ENCODE peak calls at places on chromosomes 7 and 10, in ten cellular contexts. G, B, Q, K, H, S, Z, D, F and I are unnamed samples.

GRCh38 chr7:468681-469590 is 50.7 kb downstream of the PDGFA start:
- DNase-seq in G (no peak), B (no peak), Q (peak; percentile 65), K (no peak), H (no peak), S (peak; percentile 63), Z (no peak), D (no peak), F (peak; percentile 57), I (no peak)

GRCh38 chr7:97004931-97005763 is at the start of gene DLX6:
- DNase-seq in G (peak; percentile 87), B (no peak), Q (peak; percentile 78), K (no peak), H (peak; percentile 94), S (peak; percentile 18), Z (peak; percentile 91), D (no peak), F (no peak), I (no peak)

GRCh38 chr10:49298990-49299815 is at the start of gene C10orf71:
- DNase-seq in G (no peak), B (no peak), Q (peak; percentile 57), K (no peak), H (no peak), S (no peak), Z (no peak), D (no peak), F (no peak), I (no peak)

GRCh38 chr7:150945853-150946825 is 32.0 kb downstream of the KCNH2 start:
- DNase-seq in G (peak; percentile 17), B (no peak), Q (peak; percentile 95), K (no peak), H (no peak), S (peak; percentile 62), Z (no peak), D (no peak), F (peak; percentile 65), I (no peak)

GRCh38 chr10:103911021-103911459 is 6.9 kb downstream of the STN1 start:
- DNase-seq in G (no peak), B (peak; percentile 27), Q (no peak), K (no peak), H (no peak), S (no peak), Z (no peak), D (no peak), F (no peak), I (no peak)

GRCh38 chr10:114631678-114632417 is 26.2 kb downstream of the ABLIM1 start:
- DNase-seq in G (peak; percentile 85), B (peak; percentile 6), Q (peak; percentile 67), K (no peak), H (peak; percentile 33), S (peak; percentile 45), Z (peak; percentile 61), D (peak; percentile 49), F (no peak), I (no peak)

GRCh38 chr10:34249634-34250033 is 565.5 kb downstream of the PARD3 start:
- DNase-seq in G (no peak), B (no peak), Q (no peak), K (no peak), H (peak; percentile 11), S (no peak), Z (peak; percentile 26), D (no peak), F (no peak), I (no peak)

GRCh38 chr7:133783276-133783675 is 343.9 kb upstream of the LRGUK start:
- DNase-seq in G (no peak), B (no peak), Q (no peak), K (no peak), H (no peak), S (no peak), Z (no peak), D (no peak), F (no peak), I (no peak)

GRCh38 chr7:129781128-129781855 is 169.8 kb downstream of the NRF1 start:
- DNase-seq in G (no peak), B (no peak), Q (no peak), K (no peak), H (peak; percentile 79), S (no peak), Z (no peak), D (no peak), F (peak; percentile 62), I (no peak)

GRCh38 chr7:1999278-1999984 is 233.3 kb downstream of the MAD1L1 start:
- DNase-seq in G (no peak), B (no peak), Q (no peak), K (no peak), H (no peak), S (no peak), Z (no peak), D (no peak), F (no peak), I (no peak)

GRCh38 chr10:45294681-45295080 is 20.7 kb downstream of the OR13A1 start:
- DNase-seq in G (no peak), B (no peak), Q (no peak), K (no peak), H (no peak), S (no peak), Z (no peak), D (no peak), F (no peak), I (no peak)

GRCh38 chr10:62231371-62231770 is 37.3 kb downstream of the RTKN2 start:
- DNase-seq in G (no peak), B (no peak), Q (no peak), K (no peak), H (no peak), S (peak; percentile 94), Z (peak; percentile 82), D (no peak), F (no peak), I (no peak)

GRCh38 chr10:73908853-73909611 is 1.9 kb upstream of the PLAU start:
- DNase-seq in G (peak; percentile 68), B (no peak), Q (peak; percentile 71), K (peak; percentile 33), H (no peak), S (peak; percentile 98), Z (peak; percentile 98), D (peak; percentile 77), F (no peak), I (no peak)

GRCh38 chr7:150401424-150401790 is 22.3 kb downstream of the ZNF775 start:
- DNase-seq in G (no peak), B (no peak), Q (no peak), K (no peak), H (no peak), S (no peak), Z (no peak), D (no peak), F (no peak), I (no peak)

GRCh38 chr7:106668853-106669539 is 8.0 kb upstream of the CCDC71L start:
- DNase-seq in G (no peak), B (no peak), Q (no peak), K (no peak), H (no peak), S (no peak), Z (no peak), D (no peak), F (no peak), I (no peak)

GRCh38 chr7:135154734-135155133 is 6.9 kb downstream of the TMEM140 start:
- DNase-seq in G (no peak), B (no peak), Q (no peak), K (no peak), H (no peak), S (no peak), Z (no peak), D (no peak), F (no peak), I (no peak)

GRCh38 chr7:3995187-3995586 is 686.9 kb upstream of the FOXK1 start:
- DNase-seq in G (no peak), B (no peak), Q (no peak), K (no peak), H (peak; percentile 41), S (no peak), Z (no peak), D (no peak), F (no peak), I (no peak)
- H3K9me3 ChIP-seq in G (no peaks in the 10 kb centered on the region), B (no peaks in the 10 kb centered on the region), Q (no peaks in the 10 kb centered on the region), K (no peaks in the 10 kb centered on the region), H (no peaks in the 10 kb centered on the region), S (no peaks in the 10 kb centered on the region), Z (no peaks in the 10 kb centered on the region), D (no peaks in the 10 kb centered on the region), F (no peaks in the 10 kb centered on the region), I (no peaks in the 10 kb centered on the region)

GRCh38 chr7:58086871-58087535 is 637.0 kb downstream of the ZNF716 start:
- DNase-seq in G (no peak), B (no peak), Q (peak; percentile 48), K (no peak), H (no peak), S (no peak), Z (no peak), D (no peak), F (no peak), I (no peak)

GRCh38 chr7:58086461-58086860 is 636.5 kb downstream of the ZNF716 start:
- DNase-seq in G (no peak), B (no peak), Q (peak; percentile 30), K (no peak), H (no peak), S (no peak), Z (no peak), D (no peak), F (peak; percentile 33), I (no peak)

GRCh38 chr7:58087536-58088190 is 637.7 kb downstream of the ZNF716 start:
- DNase-seq in G (no peak), B (no peak), Q (peak; percentile 46), K (no peak), H (no peak), S (no peak), Z (no peak), D (no peak), F (peak; percentile 49), I (no peak)
- H3K9me3 ChIP-seq in G (peaks cover 4% of the 10 kb centered on the region), B (no peaks in the 10 kb centered on the region), Q (peaks cover 4% of the 10 kb centered on the region), K (no peaks in the 10 kb centered on the region), H (no peaks in the 10 kb centered on the region), S (no peaks in the 10 kb centered on the region), Z (no peaks in the 10 kb centered on the region), D (peaks cover 6% of the 10 kb centered on the region), F (peaks cover 19% of the 10 kb centered on the region), I (no peaks in the 10 kb centered on the region)

GRCh38 chr10:37246637-37247036 is 121.2 kb downstream of the ANKRD30A start:
- DNase-seq in G (no peak), B (no peak), Q (no peak), K (no peak), H (no peak), S (no peak), Z (no peak), D (no peak), F (no peak), I (no peak)
- H3K9me3 ChIP-seq in G (no peaks in the 10 kb centered on the region), B (no peaks in the 10 kb centered on the region), Q (no peaks in the 10 kb centered on the region), K (no peaks in the 10 kb centered on the region), H (no peaks in the 10 kb centered on the region), S (no peaks in the 10 kb centered on the region), Z (no peaks in the 10 kb centered on the region), D (no peaks in the 10 kb centered on the region), F (no peaks in the 10 kb centered on the region), I (no peaks in the 10 kb centered on the region)

DNA sequence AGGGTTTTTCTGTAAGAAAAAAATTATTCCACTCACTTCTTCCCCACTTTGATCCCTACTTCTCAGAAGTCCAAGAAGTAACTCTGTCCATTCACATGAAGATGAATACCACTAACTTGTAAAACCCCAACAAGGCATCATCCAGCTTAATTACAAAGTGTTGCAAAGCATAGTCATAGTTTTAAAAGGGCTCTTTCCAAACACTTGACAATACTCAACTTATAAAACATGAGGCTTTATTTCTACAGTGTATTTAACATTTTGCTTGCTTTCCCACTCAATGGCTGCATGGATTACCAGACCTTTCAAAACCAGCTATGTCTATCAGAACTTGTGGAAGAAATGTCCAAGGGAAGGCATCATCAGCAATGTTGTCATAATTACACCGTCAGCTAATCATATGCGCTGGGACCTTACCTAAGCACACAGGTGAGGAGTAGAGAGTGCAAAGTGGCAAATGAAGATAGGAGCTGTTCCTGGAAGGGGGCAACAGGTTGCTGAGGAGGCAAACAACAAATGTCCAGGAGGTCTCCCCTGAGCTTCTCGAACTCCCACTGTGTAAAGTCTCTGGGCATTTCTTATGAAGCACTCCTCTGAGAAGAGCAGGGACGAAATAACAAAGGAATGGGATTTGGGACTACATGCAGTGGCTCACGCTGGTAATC is 152.7 kb downstream of the DOCK4 start:
- DNase-seq in G (no peak), B (no peak), Q (no peak), K (no peak), H (no peak), S (no peak), Z (no peak), D (no peak), F (no peak), I (no peak)
- H3K9me3 ChIP-seq in G (no peaks in the 10 kb centered on the region), B (no peaks in the 10 kb centered on the region), Q (no peaks in the 10 kb centered on the region), K (no peaks in the 10 kb centered on the region), H (no peaks in the 10 kb centered on the region), S (no peaks in the 10 kb centered on the region), Z (no peaks in the 10 kb centered on the region), D (no peaks in the 10 kb centered on the region), F (no peaks in the 10 kb centered on the region), I (no peaks in the 10 kb centered on the region)